ENCODE peak calls at places on chromosomes 13 and 19, in eight cellular contexts. N, Q, Y, M, J, E, S and L are unnamed samples.

GRCh38 chr13:41905600-41906254 is 55.2 kb downstream of the VWA8 start:
- DNase-seq in N (no peak), Q (no peak), Y (no peak), M (no peak), J (no peak), E (no peak), S (no peak), L (no peak)

GRCh38 chr19:43578787-43579186 is 3.2 kb downstream of the PINLYP start:
- DNase-seq in N (no peak), Q (no peak), Y (no peak), M (no peak), J (no peak), E (no peak), S (no peak), L (no peak)

GRCh38 chr13:53782400-53783030 is 753.9 kb downstream of the OLFM4 start:
- DNase-seq in N (no peak), Q (no peak), Y (no peak), M (peak), J (no peak), E (no peak), S (no peak), L (peak)

GRCh38 chr13:90968510-90968909 is 379.0 kb upstream of the MIR17HG start:
- DNase-seq in N (no peak), Q (no peak), Y (no peak), M (no peak), J (no peak), E (no peak), S (no peak), L (no peak)

GRCh38 chr13:92821324-92821723 is 405.3 kb upstream of the GPC6 start:
- DNase-seq in N (no peak), Q (no peak), Y (no peak), M (no peak), J (no peak), E (no peak), S (no peak), L (no peak)

GRCh38 chr13:85347251-85347650 is 452.0 kb downstream of the SLITRK6 start:
- DNase-seq in N (no peak), Q (no peak), Y (no peak), M (no peak), J (no peak), E (no peak), S (no peak), L (no peak)

GRCh38 chr13:78909276-78909675 is 250.3 kb upstream of the OBI1 start:
- DNase-seq in N (no peak), Q (no peak), Y (no peak), M (no peak), J (no peak), E (no peak), S (no peak), L (no peak)

GRCh38 chr19:1522838-1523237 is 1.0 kb upstream of the PLK5 start:
- DNase-seq in N (no peak), Q (no peak), Y (no peak), M (no peak), J (no peak), E (no peak), S (no peak), L (no peak)

GRCh38 chr19:53102701-53103140 is 501 bp downstream of the ZNF160 start:
- DNase-seq in N (peak), Q (no peak), Y (no peak), M (no peak), J (no peak), E (peak), S (no peak), L (no peak)

GRCh38 chr19:46840157-46840942 is 10.3 kb downstream of the AP2S1 start:
- DNase-seq in N (peak), Q (no peak), Y (no peak), M (no peak), J (no peak), E (no peak), S (peak), L (peak)

GRCh38 chr19:29560313-29561075 is 34.7 kb downstream of the VSTM2B start:
- DNase-seq in N (no peak), Q (no peak), Y (peak), M (no peak), J (no peak), E (no peak), S (no peak), L (no peak)

GRCh38 chr13:72453161-72453560 is 274.3 kb downstream of the MZT1 start:
- DNase-seq in N (no peak), Q (no peak), Y (no peak), M (no peak), J (no peak), E (no peak), S (no peak), L (no peak)

GRCh38 chr13:43377149-43377548 is 353.8 kb downstream of the DNAJC15 start:
- DNase-seq in N (peak), Q (no peak), Y (no peak), M (no peak), J (no peak), E (no peak), S (no peak), L (no peak)

GRCh38 chr19:27750697-27751391 is 1462.1 kb downstream of the UQCRFS1 start:
- DNase-seq in N (no peak), Q (no peak), Y (peak), M (no peak), J (no peak), E (no peak), S (no peak), L (no peak)

GRCh38 chr13:99085139-99085845 is 107.4 kb upstream of the DOCK9 start:
- DNase-seq in N (no peak), Q (no peak), Y (peak), M (no peak), J (no peak), E (no peak), S (no peak), L (no peak)

GRCh38 chr13:25371608-25372274 is at the start of gene ATP8A2:
- DNase-seq in N (no peak), Q (no peak), Y (no peak), M (no peak), J (no peak), E (no peak), S (no peak), L (no peak)

GRCh38 chr13:108795841-108796240 is 166.4 kb downstream of the MYO16 start:
- DNase-seq in N (no peak), Q (no peak), Y (no peak), M (no peak), J (no peak), E (no peak), S (no peak), L (peak)

GRCh38 chr19:56271096-56271495 is 1.5 kb upstream of the EDDM13 start:
- DNase-seq in N (no peak), Q (no peak), Y (no peak), M (no peak), J (no peak), E (no peak), S (no peak), L (no peak)

GRCh38 chr19:2616741-2617392 is 85.6 kb downstream of the GNG7 start:
- DNase-seq in N (no peak), Q (no peak), Y (no peak), M (no peak), J (no peak), E (peak), S (no peak), L (no peak)

GRCh38 chr19:15871570-15871969 is 26.3 kb downstream of the CYP4F2 start:
- DNase-seq in N (no peak), Q (no peak), Y (no peak), M (no peak), J (no peak), E (no peak), S (no peak), L (no peak)

GRCh38 chr13:45341799-45342584 is 1.0 kb upstream of the TPT1 start:
- DNase-seq in N (peak), Q (no peak), Y (peak), M (no peak), J (peak), E (no peak), S (no peak), L (no peak)

GRCh38 chr13:42997381-42997780 is 5.3 kb upstream of the EPSTI1 start:
- DNase-seq in N (no peak), Q (no peak), Y (no peak), M (no peak), J (no peak), E (no peak), S (no peak), L (no peak)

GRCh38 chr19:32662186-32662585 is 12.8 kb downstream of the ANKRD27 start:
- DNase-seq in N (no peak), Q (no peak), Y (no peak), M (no peak), J (no peak), E (no peak), S (no peak), L (no peak)

GRCh38 chr13:36130542-36131214 is 504 bp downstream of the DCLK1 start:
- DNase-seq in N (peak), Q (no peak), Y (no peak), M (no peak), J (no peak), E (peak), S (no peak), L (no peak)

GRCh38 chr19:6125571-6125989 is 9.9 kb upstream of the ACSBG2 start:
- DNase-seq in N (peak), Q (no peak), Y (no peak), M (peak), J (no peak), E (no peak), S (no peak), L (peak)

GRCh38 chr13:26967119-26968038 is 204.2 kb downstream of the USP12 start:
- DNase-seq in N (no peak), Q (no peak), Y (no peak), M (no peak), J (no peak), E (peak), S (no peak), L (peak)

GRCh38 chr19:58538257-58539168 is 5.4 kb upstream of the TRIM28 start:
- DNase-seq in N (no peak), Q (no peak), Y (peak), M (no peak), J (no peak), E (no peak), S (no peak), L (no peak)

GRCh38 chr19:2087621-2088100 is 8.5 kb downstream of the MOB3A start:
- DNase-seq in N (no peak), Q (no peak), Y (no peak), M (no peak), J (no peak), E (no peak), S (no peak), L (no peak)

GRCh38 chr19:17081672-17082630 is 6.4 kb downstream of the MYO9B start:
- DNase-seq in N (no peak), Q (no peak), Y (no peak), M (no peak), J (no peak), E (peak), S (no peak), L (no peak)
- H3K4me3 ChIP-seq in N (no peak), Q (no peak), Y (peak), M (no peak), J (peak), E (no peak), S (no peak), L (no peak)

GRCh38 chr13:33125821-33126570 is 109.8 kb downstream of the KL start:
- DNase-seq in N (peak), Q (no peak), Y (no peak), M (peak), J (no peak), E (peak), S (peak), L (peak)

GRCh38 chr13:33129094-33129832 is 113.0 kb downstream of the KL start:
- DNase-seq in N (no peak), Q (no peak), Y (no peak), M (no peak), J (no peak), E (peak), S (no peak), L (no peak)

GRCh38 chr13:33128134-33128533 is 111.9 kb downstream of the KL start:
- DNase-seq in N (no peak), Q (no peak), Y (no peak), M (no peak), J (no peak), E (no peak), S (no peak), L (no peak)

GRCh38 chr13:33129886-33130285 is 113.7 kb downstream of the KL start:
- DNase-seq in N (no peak), Q (no peak), Y (no peak), M (no peak), J (no peak), E (no peak), S (no peak), L (no peak)

GRCh38 chr13:33126909-33127607 is 110.8 kb downstream of the KL start:
- DNase-seq in N (peak), Q (no peak), Y (no peak), M (no peak), J (no peak), E (peak), S (no peak), L (no peak)
- TF ChIP-seq CTCF in N (peak), Q (no peak), Y (no peak), M (no peak), J (no peak), E (no peak), S (no peak), L (no peak)

GRCh38 chr19:55079400-55080038 is 3.9 kb downstream of the EPS8L1 start:
- DNase-seq in N (no peak), Q (no peak), Y (no peak), M (no peak), J (no peak), E (no peak), S (no peak), L (no peak)

GRCh38 chr19:55078996-55079395 is 3.3 kb downstream of the EPS8L1 start:
- DNase-seq in N (no peak), Q (no peak), Y (no peak), M (no peak), J (no peak), E (peak), S (no peak), L (no peak)

GRCh38 chr19:55081773-55082022 is 6.0 kb downstream of the EPS8L1 start:
- DNase-seq in N (no peak), Q (no peak), Y (no peak), M (no peak), J (no peak), E (no peak), S (no peak), L (no peak)

GRCh38 chr19:55080915-55081772 is 5.5 kb downstream of the EPS8L1 start:
- DNase-seq in N (peak), Q (no peak), Y (no peak), M (no peak), J (no peak), E (peak), S (no peak), L (no peak)

GRCh38 chr19:55080121-55080914 is 4.6 kb downstream of the EPS8L1 start:
- DNase-seq in N (peak), Q (no peak), Y (no peak), M (no peak), J (no peak), E (peak), S (no peak), L (no peak)
- H3K4me3 ChIP-seq in N (peak), Q (peak), Y (peak), M (no peak), J (no peak), E (peak), S (peak), L (peak)

DNA sequence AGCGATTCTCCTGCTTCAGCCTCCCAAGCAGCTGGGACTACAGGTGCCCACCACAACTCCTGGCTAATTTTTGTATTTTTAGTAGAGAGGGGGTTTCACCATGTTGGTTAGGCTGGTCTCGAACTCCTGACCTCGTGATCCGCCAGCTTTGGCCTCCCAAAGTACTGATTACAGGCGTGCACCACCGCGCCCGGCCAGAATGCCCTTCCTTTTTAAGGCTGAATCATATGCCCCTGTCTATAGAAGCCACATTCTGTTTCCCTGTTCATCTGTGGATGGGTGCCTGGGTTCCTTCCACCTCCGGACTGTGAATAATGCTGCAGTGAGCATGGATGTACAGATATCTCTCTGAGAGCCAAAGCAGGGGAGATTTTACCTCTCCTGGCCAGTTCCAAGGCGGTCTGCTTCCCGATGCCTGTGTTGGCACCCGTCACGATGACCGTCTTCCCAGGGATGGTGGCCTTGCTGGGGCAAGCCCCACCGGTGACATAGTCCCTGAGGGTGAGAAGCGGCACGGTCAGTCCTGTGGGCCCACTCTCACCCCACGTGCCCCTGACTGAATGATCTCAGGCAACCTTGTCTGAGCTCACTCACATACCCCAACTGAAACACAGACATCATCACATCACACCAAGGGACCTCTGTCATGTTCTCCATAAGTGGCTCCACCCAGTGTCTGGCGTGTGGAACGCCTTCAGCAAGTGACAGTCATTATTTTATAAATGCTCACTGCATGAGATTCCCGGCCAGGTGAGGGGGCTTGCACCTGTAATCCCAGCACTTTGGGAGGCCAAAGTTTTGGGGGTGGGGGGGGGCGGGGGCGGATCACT is 4.0 kb downstream of the RDH13 start:
- DNase-seq in N (no peak), Q (no peak), Y (no peak), M (no peak), J (no peak), E (peak), S (no peak), L (no peak)
- TF ChIP-seq CTCF in N (no peak), Q (no peak), Y (no peak), M (no peak), J (no peak), E (no peak), S (no peak), L (no peak)

DNA sequence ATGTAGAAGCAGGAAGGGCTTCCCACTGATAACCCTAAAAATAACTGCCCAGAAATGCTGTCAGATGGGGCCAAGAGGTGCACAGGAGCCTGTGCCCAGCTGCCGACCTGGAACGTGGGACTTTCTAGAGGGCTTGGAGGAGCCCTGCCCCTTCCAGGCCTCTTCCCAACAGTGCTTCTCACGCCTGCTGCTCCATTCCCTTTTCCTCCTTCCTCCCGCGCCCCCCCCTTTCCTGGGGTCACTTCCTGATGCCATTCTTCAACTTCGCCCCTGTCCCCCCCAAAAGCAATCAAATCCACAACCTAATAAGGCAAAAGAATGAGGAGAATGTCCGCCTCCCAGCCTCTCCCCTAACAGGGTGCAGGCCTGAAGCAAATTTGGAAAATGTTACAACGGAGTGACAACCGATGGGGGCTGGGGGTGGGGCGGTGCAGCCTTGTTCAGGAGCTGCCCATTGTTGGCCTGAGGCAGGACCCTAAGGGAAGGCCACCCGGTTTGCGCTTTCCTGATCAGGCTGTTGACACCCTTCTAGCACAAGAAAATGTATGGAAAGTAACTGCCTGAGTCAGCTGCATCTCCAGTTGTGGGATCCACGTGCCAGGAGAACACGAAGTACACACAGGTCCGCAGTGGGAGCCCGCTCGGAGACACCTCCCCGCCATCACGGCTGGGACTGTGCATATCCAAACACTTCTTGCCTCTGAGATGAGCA is 18.7 kb downstream of the ACTN4 start:
- DNase-seq in N (peak), Q (no peak), Y (peak), M (no peak), J (no peak), E (peak), S (no peak), L (no peak)
- H3K4me3 ChIP-seq in N (peak), Q (no peak), Y (peak), M (no peak), J (no peak), E (no peak), S (no peak), L (no peak)

DNA sequence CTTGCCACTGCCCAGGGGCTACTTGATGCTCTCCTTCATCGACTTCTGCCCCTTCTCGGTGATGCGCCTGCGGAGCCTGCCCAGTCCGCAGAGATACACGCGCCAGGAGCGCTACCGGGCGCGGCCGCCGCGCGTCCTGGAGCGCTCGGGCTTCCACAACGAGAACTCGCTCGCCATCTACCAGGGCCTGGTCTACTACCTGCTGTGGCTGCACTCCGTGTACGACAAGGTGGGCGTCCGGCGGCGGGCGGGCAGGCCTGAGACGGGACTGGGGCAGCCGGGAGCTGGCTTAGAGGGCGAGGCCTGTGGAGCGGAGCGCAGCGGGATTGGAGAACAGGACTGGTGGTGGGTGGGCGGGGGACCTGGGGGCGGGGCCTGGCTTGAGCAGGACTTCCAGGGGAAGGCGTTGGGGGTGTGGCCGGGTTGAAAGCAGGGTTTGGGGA is 12.7 kb upstream of the PSMD8 start:
- DNase-seq in N (peak), Q (peak), Y (no peak), M (no peak), J (no peak), E (peak), S (no peak), L (no peak)
- TF ChIP-seq CTCF in N (peak), Q (no peak), Y (no peak), M (peak), J (no peak), E (no peak), S (no peak), L (no peak)

DNA sequence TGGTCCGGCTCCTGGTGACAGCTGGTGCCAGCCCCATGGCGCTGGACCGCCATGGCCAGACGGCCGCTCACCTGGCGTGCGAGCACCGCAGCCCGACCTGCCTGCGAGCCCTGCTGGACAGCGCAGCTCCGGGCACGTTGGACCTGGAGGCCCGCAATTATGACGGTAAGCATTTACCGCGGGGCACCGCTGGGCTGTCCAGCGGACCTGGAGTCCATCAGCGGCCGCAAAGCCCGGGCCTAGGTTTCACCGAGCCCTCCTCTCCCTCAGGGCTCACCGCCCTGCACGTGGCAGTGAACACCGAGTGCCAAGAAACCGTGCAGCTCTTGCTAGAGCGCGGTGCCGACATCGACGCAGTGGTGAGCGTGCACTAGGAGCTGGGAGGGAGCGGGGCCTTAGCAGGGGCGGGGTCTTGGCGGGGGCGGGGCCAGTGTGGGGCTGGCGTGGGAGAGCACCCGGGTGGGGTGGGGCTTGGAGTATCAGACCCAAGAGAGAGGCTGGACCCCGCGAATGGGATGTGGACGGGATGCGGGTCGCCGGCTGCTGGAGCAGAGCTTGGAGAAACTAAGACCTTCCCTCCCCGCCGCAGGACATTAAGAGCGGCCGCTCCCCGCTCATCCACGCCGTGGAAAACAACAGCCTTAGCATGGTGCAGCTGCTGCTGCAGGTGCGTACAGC is 8.7 kb downstream of the BCL3 start:
- DNase-seq in N (peak), Q (no peak), Y (peak), M (no peak), J (no peak), E (peak), S (no peak), L (no peak)
- H3K4me3 ChIP-seq in N (peak), Q (peak), Y (peak), M (no peak), J (peak), E (peak), S (peak), L (peak)